ENCODE peak calls at places on chromosomes 2 and 18, in six cellular contexts. G, J, W, R, A and P are unnamed samples.

GRCh38 chr2:36658277-36658748 is 38.2 kb upstream of the VIT start:
- DNase-seq in G (no peak), J (no peak), W (no peak), R (no peak), A (no peak), P (no peak)

GRCh38 chr2:214484239-214484638 is 73.4 kb downstream of the VWC2L start:
- DNase-seq in G (no peak), J (no peak), W (no peak), R (no peak), A (no peak), P (no peak)

GRCh38 chr18:23250893-23251656 is 115.8 kb downstream of the CABLES1 start:
- DNase-seq in G (no peak), J (no peak), W (no peak), R (no peak), A (no peak), P (no peak)

GRCh38 chr18:36408606-36409005 is 111.1 kb downstream of the FHOD3 start:
- DNase-seq in G (no peak), J (no peak), W (no peak), R (no peak), A (no peak), P (no peak)

GRCh38 chr2:160209457-160209856 is 9.4 kb upstream of the ITGB6 start:
- DNase-seq in G (peak; percentile 95), J (no peak), W (no peak), R (no peak), A (no peak), P (peak; percentile 95)

GRCh38 chr18:13809025-13809384 is 14.9 kb upstream of the MC5R start:
- DNase-seq in G (no peak), J (no peak), W (no peak), R (no peak), A (peak; percentile 74), P (no peak)

GRCh38 chr18:63963610-63964256 is 6.1 kb upstream of the SERPINB8 start:
- DNase-seq in G (peak; percentile 67), J (peak; percentile 73), W (no peak), R (no peak), A (peak; percentile 64), P (no peak)

GRCh38 chr2:194545978-194546377 is 1111.0 kb upstream of the SLC39A10 start:
- DNase-seq in G (peak; percentile 32), J (no peak), W (no peak), R (no peak), A (no peak), P (no peak)

GRCh38 chr2:234725528-234726264 is 226.1 kb upstream of the SH3BP4 start:
- DNase-seq in G (no peak), J (no peak), W (no peak), R (no peak), A (peak; percentile 14), P (no peak)

GRCh38 chr2:119119999-119120710 is 38.4 kb downstream of the C1QL2 start:
- DNase-seq in G (no peak), J (peak; percentile 37), W (no peak), R (no peak), A (peak; percentile 15), P (no peak)

GRCh38 chr2:6602471-6602870 is 263.2 kb downstream of the CMPK2 start:
- DNase-seq in G (no peak), J (no peak), W (no peak), R (no peak), A (no peak), P (no peak)

GRCh38 chr2:26649322-26649721 is 8.2 kb upstream of the CIB4 start:
- DNase-seq in G (no peak), J (peak; percentile 11), W (no peak), R (no peak), A (no peak), P (no peak)

GRCh38 chr18:11529081-11529480 is 80.3 kb upstream of the SLC35G4 start:
- DNase-seq in G (no peak), J (no peak), W (no peak), R (no peak), A (no peak), P (no peak)

GRCh38 chr2:237872178-237872887 is 12.9 kb downstream of the RAMP1 start:
- DNase-seq in G (no peak), J (no peak), W (no peak), R (no peak), A (peak; percentile 39), P (no peak)

GRCh38 chr2:116669782-116670181 is 1144.7 kb upstream of the DDX18 start:
- DNase-seq in G (no peak), J (no peak), W (no peak), R (no peak), A (no peak), P (no peak)

GRCh38 chr2:169507698-169508097 is 1.8 kb upstream of the KLHL41 start:
- DNase-seq in G (peak; percentile 46), J (no peak), W (no peak), R (no peak), A (no peak), P (no peak)

GRCh38 chr2:218375212-218375611 is 6.9 kb upstream of the SLC11A1 start:
- DNase-seq in G (no peak), J (no peak), W (no peak), R (no peak), A (no peak), P (no peak)

GRCh38 chr18:43805646-43806194 is 528.4 kb upstream of the SYT4 start:
- DNase-seq in G (no peak), J (no peak), W (no peak), R (no peak), A (no peak), P (no peak)